ENCODE peak calls at places on chromosomes 2 and 18, in four cellular contexts. Q is NCI-H345, H is glutamatergic neuron, Y is progenitor cell of endocrine pancreas. O is an unnamed sample.

GRCh38 chr2:144084114-144084661 is 435.7 kb downstream of the ZEB2 start:
- DNase-seq in Y (no peak), H (no peak), Q (no peak), O (no peak)

GRCh38 chr2:44883356-44883755 is 58.1 kb upstream of the SIX3 start:
- DNase-seq in H (no peak), Q (no peak), Y (no peak), O (no peak)

GRCh38 chr18:39840406-39840805 is 2114.6 kb upstream of the PIK3C3 start:
- DNase-seq in Y (no peak), H (no peak), Q (no peak), O (no peak)

GRCh38 chr2:110101911-110102774 is 13.5 kb downstream of the MALL start:
- DNase-seq in Q (no peak), Y (no peak), H (no peak), O (no peak)

GRCh38 chr18:67783215-67783946 is 266.9 kb upstream of the DSEL start:
- DNase-seq in Q (no peak), Y (no peak), H (no peak), O (no peak)

GRCh38 chr2:231530099-231531085 is at the start of gene NMUR1:
- DNase-seq in Y (peak), Q (peak), H (peak), O (peak)

GRCh38 chr2:201470821-201471731 is 19.5 kb downstream of the STRADB start:
- DNase-seq in Q (no peak), H (peak), Y (no peak), O (no peak)

GRCh38 chr2:187075106-187076070 is 226.4 kb upstream of the ZSWIM2 start:
- DNase-seq in Q (no peak), Y (no peak), H (no peak), O (no peak)

GRCh38 chr18:78679061-78679460 is 300.6 kb upstream of the SALL3 start:
- DNase-seq in Y (no peak), H (no peak), Q (no peak), O (no peak)

GRCh38 chr2:238967031-238967977 is 119.4 kb downstream of the TWIST2 start:
- DNase-seq in Y (no peak), Q (no peak), H (no peak), O (no peak)

GRCh38 chr2:168699834-168700417 is 102.5 kb upstream of the NOSTRIN start:
- DNase-seq in H (peak), Q (peak), Y (no peak), O (peak)

GRCh38 chr2:237697586-237698337 is 70.4 kb downstream of the LRRFIP1 start:
- DNase-seq in Q (no peak), H (no peak), Y (no peak), O (no peak)

GRCh38 chr2:163207706-163208370 is 369.3 kb upstream of the KCNH7 start:
- DNase-seq in Q (no peak), Y (no peak), H (no peak), O (no peak)

GRCh38 chr2:45821558-45822271 is 170.2 kb downstream of the PRKCE start:
- DNase-seq in Q (peak), H (no peak), Y (no peak), O (no peak)

GRCh38 chr2:127146820-127147502 is 40.0 kb upstream of the BIN1 start:
- DNase-seq in H (no peak), Y (no peak), Q (no peak), O (no peak)

GRCh38 chr2:111108745-111109271 is 11.9 kb upstream of the BCL2L11 start:
- DNase-seq in H (no peak), Y (no peak), Q (no peak), O (no peak)

GRCh38 chr2:186780701-186781316 is 68.2 kb downstream of the ZSWIM2 start:
- DNase-seq in Y (no peak), Q (peak), H (no peak), O (peak)

GRCh38 chr2:115165529-115166109 is 723.2 kb downstream of the DPP10 start:
- DNase-seq in Y (no peak), Q (no peak), H (no peak), O (peak)

GRCh38 chr18:58202406-58202730 is 158.3 kb downstream of the NEDD4L start:
- DNase-seq in Y (no peak), Q (peak), H (no peak), O (no peak)

GRCh38 chr2:69309336-69310048 is 77.5 kb downstream of the GFPT1 start:
- DNase-seq in Y (no peak), H (no peak), Q (no peak), O (no peak)

GRCh38 chr2:71282493-71282892 is 49.1 kb upstream of the ZNF638 start:
- DNase-seq in Q (no peak), Y (no peak), H (no peak), O (no peak)

GRCh38 chr2:46690825-46691224 is 211.5 kb downstream of the TMEM247 start:
- DNase-seq in H (no peak), Y (no peak), Q (no peak), O (no peak)

GRCh38 chr2:160075171-160075570 is 12.8 kb upstream of the PLA2R1 start:
- DNase-seq in Y (no peak), H (no peak), Q (no peak), O (no peak)

O was measured in D341Med.